ENCODE peak calls at places on chromosomes 6 and 20, in five cellular contexts. One of them, this sample, is unnamed.

GRCh38 chr6:90274481-90275030 is 22.1 kb downstream of the BACH2 start:
- DNase-seq in effector CD8-positive, alpha-beta T cell: peak
- DNase-seq in HFFc6: no peak
- DNase-seq in body of pancreas: no peak
- DNase-seq in stimulated activated CD4-positive, alpha-beta T cell treated with anti-CD3 and anti-CD28 coated beads, Interleukin-15, amount 100 ng/mL, for 48 hours: peak
- DNase-seq in this sample: no peak

GRCh38 chr6:127180421-127180820 is 62.0 kb downstream of the RSPO3 start:
- DNase-seq in HFFc6: no peak
- DNase-seq in body of pancreas: no peak
- DNase-seq in stimulated activated CD4-positive, alpha-beta T cell treated with anti-CD3 and anti-CD28 coated beads, Interleukin-15, amount 100 ng/mL, for 48 hours: no peak
- DNase-seq in effector CD8-positive, alpha-beta T cell: no peak
- DNase-seq in this sample: no peak

GRCh38 chr6:114087496-114087895 is 116.5 kb upstream of the HDAC2 start:
- DNase-seq in effector CD8-positive, alpha-beta T cell: no peak
- DNase-seq in body of pancreas: no peak
- DNase-seq in stimulated activated CD4-positive, alpha-beta T cell treated with anti-CD3 and anti-CD28 coated beads, Interleukin-15, amount 100 ng/mL, for 48 hours: no peak
- DNase-seq in HFFc6: no peak
- DNase-seq in this sample: no peak

GRCh38 chr6:41538556-41539182 is 7.5 kb upstream of the FOXP4 start:
- DNase-seq in effector CD8-positive, alpha-beta T cell: no peak
- DNase-seq in stimulated activated CD4-positive, alpha-beta T cell treated with anti-CD3 and anti-CD28 coated beads, Interleukin-15, amount 100 ng/mL, for 48 hours: no peak
- DNase-seq in body of pancreas: no peak
- DNase-seq in HFFc6: no peak
- DNase-seq in this sample: peak

GRCh38 chr6:27126046-27126814 is 121.3 kb upstream of the PRSS16 start:
- DNase-seq in stimulated activated CD4-positive, alpha-beta T cell treated with anti-CD3 and anti-CD28 coated beads, Interleukin-15, amount 100 ng/mL, for 48 hours: no peak
- DNase-seq in HFFc6: no peak
- DNase-seq in effector CD8-positive, alpha-beta T cell: no peak
- DNase-seq in body of pancreas: no peak
- DNase-seq in this sample: no peak

GRCh38 chr20:36538026-36538764 is 3.1 kb upstream of the MYL9 start:
- DNase-seq in effector CD8-positive, alpha-beta T cell: no peak
- DNase-seq in stimulated activated CD4-positive, alpha-beta T cell treated with anti-CD3 and anti-CD28 coated beads, Interleukin-15, amount 100 ng/mL, for 48 hours: no peak
- DNase-seq in HFFc6: no peak
- DNase-seq in body of pancreas: no peak
- DNase-seq in this sample: peak

GRCh38 chr20:48006036-48006833 is 221.0 kb upstream of the SULF2 start:
- DNase-seq in body of pancreas: no peak
- DNase-seq in effector CD8-positive, alpha-beta T cell: no peak
- DNase-seq in HFFc6: no peak
- DNase-seq in stimulated activated CD4-positive, alpha-beta T cell treated with anti-CD3 and anti-CD28 coated beads, Interleukin-15, amount 100 ng/mL, for 48 hours: no peak
- DNase-seq in this sample: no peak

GRCh38 chr6:40328376-40328987 is 258.7 kb downstream of the LRFN2 start:
- DNase-seq in body of pancreas: peak
- DNase-seq in effector CD8-positive, alpha-beta T cell: no peak
- DNase-seq in stimulated activated CD4-positive, alpha-beta T cell treated with anti-CD3 and anti-CD28 coated beads, Interleukin-15, amount 100 ng/mL, for 48 hours: peak
- DNase-seq in HFFc6: no peak
- DNase-seq in this sample: no peak

GRCh38 chr6:165184192-165184979 is 125.0 kb downstream of the C6orf118 start:
- DNase-seq in effector CD8-positive, alpha-beta T cell: no peak
- DNase-seq in body of pancreas: no peak
- DNase-seq in HFFc6: no peak
- DNase-seq in stimulated activated CD4-positive, alpha-beta T cell treated with anti-CD3 and anti-CD28 coated beads, Interleukin-15, amount 100 ng/mL, for 48 hours: no peak
- DNase-seq in this sample: peak

GRCh38 chr6:35048631-35049083 is 92.5 kb downstream of the TCP11 start:
- DNase-seq in body of pancreas: no peak
- DNase-seq in effector CD8-positive, alpha-beta T cell: no peak
- DNase-seq in stimulated activated CD4-positive, alpha-beta T cell treated with anti-CD3 and anti-CD28 coated beads, Interleukin-15, amount 100 ng/mL, for 48 hours: no peak
- DNase-seq in HFFc6: no peak
- DNase-seq in this sample: peak

GRCh38 chr20:44720994-44721784 is 6.0 kb downstream of the CCN5 start:
- DNase-seq in HFFc6: peak
- DNase-seq in effector CD8-positive, alpha-beta T cell: no peak
- DNase-seq in body of pancreas: peak
- DNase-seq in stimulated activated CD4-positive, alpha-beta T cell treated with anti-CD3 and anti-CD28 coated beads, Interleukin-15, amount 100 ng/mL, for 48 hours: no peak
- DNase-seq in this sample: peak

GRCh38 chr6:139474145-139475108 is 100.0 kb upstream of the CITED2 start:
- DNase-seq in effector CD8-positive, alpha-beta T cell: no peak
- DNase-seq in stimulated activated CD4-positive, alpha-beta T cell treated with anti-CD3 and anti-CD28 coated beads, Interleukin-15, amount 100 ng/mL, for 48 hours: no peak
- DNase-seq in body of pancreas: peak
- DNase-seq in HFFc6: peak
- DNase-seq in this sample: peak

GRCh38 chr6:139593081-139593480 is 218.6 kb upstream of the CITED2 start:
- DNase-seq in effector CD8-positive, alpha-beta T cell: no peak
- DNase-seq in body of pancreas: peak
- DNase-seq in HFFc6: no peak
- DNase-seq in stimulated activated CD4-positive, alpha-beta T cell treated with anti-CD3 and anti-CD28 coated beads, Interleukin-15, amount 100 ng/mL, for 48 hours: no peak
- DNase-seq in this sample: no peak

GRCh38 chr6:33677153-33677660 is 34.3 kb downstream of the UQCC2 start:
- DNase-seq in body of pancreas: no peak
- DNase-seq in stimulated activated CD4-positive, alpha-beta T cell treated with anti-CD3 and anti-CD28 coated beads, Interleukin-15, amount 100 ng/mL, for 48 hours: no peak
- DNase-seq in effector CD8-positive, alpha-beta T cell: no peak
- DNase-seq in HFFc6: peak
- DNase-seq in this sample: peak

GRCh38 chr20:8223096-8223870 is 91.2 kb downstream of the PLCB1 start:
- DNase-seq in HFFc6: peak
- DNase-seq in stimulated activated CD4-positive, alpha-beta T cell treated with anti-CD3 and anti-CD28 coated beads, Interleukin-15, amount 100 ng/mL, for 48 hours: no peak
- DNase-seq in effector CD8-positive, alpha-beta T cell: no peak
- DNase-seq in body of pancreas: no peak
- DNase-seq in this sample: peak

GRCh38 chr20:58690851-58691250 is 1.7 kb upstream of the NPEPL1 start:
- DNase-seq in stimulated activated CD4-positive, alpha-beta T cell treated with anti-CD3 and anti-CD28 coated beads, Interleukin-15, amount 100 ng/mL, for 48 hours: no peak
- DNase-seq in HFFc6: no peak
- DNase-seq in effector CD8-positive, alpha-beta T cell: no peak
- DNase-seq in body of pancreas: no peak
- DNase-seq in this sample: peak

This sample was measured in cardiac fibroblast.